ENCODE peak calls at places on chromosomes 12 and 14, in nine cellular contexts. One of them, this sample, is unnamed.

GRCh38 chr14:52365071-52365470 is 51.0 kb downstream of the PTGER2 start:
- DNase-seq in colonic mucosa: no peak
- DNase-seq in cardiac muscle cell: no peak
- DNase-seq in psoas muscle: no peak
- DNase-seq in AG10803: peak; percentile 94
- DNase-seq in foreskin fibroblast: peak; percentile 59
- DNase-seq in HFF-Myc: no peak
- DNase-seq in spleen: no peak
- DNase-seq in GM23338: no peak
- DNase-seq in this sample: no peak

GRCh38 chr12:116053479-116054195 is 223.9 kb downstream of the MED13L start:
- DNase-seq in colonic mucosa: peak; percentile 23
- DNase-seq in cardiac muscle cell: no peak
- DNase-seq in psoas muscle: peak; percentile 32
- DNase-seq in AG10803: peak; percentile 93
- DNase-seq in foreskin fibroblast: peak; percentile 83
- DNase-seq in HFF-Myc: no peak
- DNase-seq in spleen: no peak
- DNase-seq in GM23338: no peak
- DNase-seq in this sample: peak; percentile 85

GRCh38 chr12:79764641-79765040 is 73.9 kb upstream of the PAWR start:
- DNase-seq in colonic mucosa: no peak
- DNase-seq in cardiac muscle cell: no peak
- DNase-seq in psoas muscle: no peak
- DNase-seq in AG10803: peak; percentile 36
- DNase-seq in foreskin fibroblast: no peak
- DNase-seq in HFF-Myc: no peak
- DNase-seq in spleen: no peak
- DNase-seq in GM23338: no peak
- DNase-seq in this sample: no peak

GRCh38 chr12:24491968-24492367 is 456.9 kb downstream of the BCAT1 start:
- DNase-seq in colonic mucosa: no peak
- DNase-seq in cardiac muscle cell: no peak
- DNase-seq in psoas muscle: no peak
- DNase-seq in AG10803: no peak
- DNase-seq in foreskin fibroblast: no peak
- DNase-seq in HFF-Myc: no peak
- DNase-seq in spleen: no peak
- DNase-seq in GM23338: peak; percentile 20
- DNase-seq in this sample: no peak

GRCh38 chr12:105351523-105351922 is 21.0 kb downstream of the C12orf75 start:
- DNase-seq in colonic mucosa: no peak
- DNase-seq in cardiac muscle cell: no peak
- DNase-seq in psoas muscle: no peak
- DNase-seq in AG10803: no peak
- DNase-seq in foreskin fibroblast: no peak
- DNase-seq in HFF-Myc: no peak
- DNase-seq in spleen: no peak
- DNase-seq in GM23338: no peak
- DNase-seq in this sample: no peak

GRCh38 chr12:121799842-121800693 is 3.7 kb upstream of the SETD1B start:
- DNase-seq in colonic mucosa: peak; percentile 94
- DNase-seq in cardiac muscle cell: peak; percentile 79
- DNase-seq in psoas muscle: peak; percentile 97
- DNase-seq in AG10803: peak; percentile 90
- DNase-seq in foreskin fibroblast: peak; percentile 94
- DNase-seq in HFF-Myc: no peak
- DNase-seq in spleen: peak; percentile 96
- DNase-seq in GM23338: peak; percentile 83
- DNase-seq in this sample: no peak

GRCh38 chr12:54974281-54974680 is 10.3 kb downstream of the TESPA1 start:
- DNase-seq in colonic mucosa: no peak
- DNase-seq in cardiac muscle cell: no peak
- DNase-seq in psoas muscle: no peak
- DNase-seq in AG10803: no peak
- DNase-seq in foreskin fibroblast: no peak
- DNase-seq in HFF-Myc: no peak
- DNase-seq in spleen: peak; percentile 70
- DNase-seq in GM23338: peak; percentile 39
- DNase-seq in this sample: no peak

GRCh38 chr14:77024171-77024627 is 4.3 kb downstream of the IRF2BPL start:
- DNase-seq in colonic mucosa: peak; percentile 75
- DNase-seq in cardiac muscle cell: peak; percentile 85
- DNase-seq in psoas muscle: no peak
- DNase-seq in AG10803: no peak
- DNase-seq in foreskin fibroblast: no peak
- DNase-seq in HFF-Myc: no peak
- DNase-seq in spleen: no peak
- DNase-seq in GM23338: peak; percentile 99
- DNase-seq in this sample: no peak

GRCh38 chr12:115172521-115172920 is 488.5 kb upstream of the TBX3 start:
- DNase-seq in colonic mucosa: no peak
- DNase-seq in cardiac muscle cell: no peak
- DNase-seq in psoas muscle: no peak
- DNase-seq in AG10803: peak; percentile 53
- DNase-seq in foreskin fibroblast: peak; percentile 56
- DNase-seq in HFF-Myc: no peak
- DNase-seq in spleen: no peak
- DNase-seq in GM23338: no peak
- DNase-seq in this sample: no peak

GRCh38 chr12:27331299-27331926 is 1.2 kb upstream of the BMAL2 start:
- DNase-seq in colonic mucosa: no peak
- DNase-seq in cardiac muscle cell: no peak
- DNase-seq in psoas muscle: no peak
- DNase-seq in AG10803: peak; percentile 89
- DNase-seq in foreskin fibroblast: peak; percentile 90
- DNase-seq in HFF-Myc: peak; percentile 72
- DNase-seq in spleen: no peak
- DNase-seq in GM23338: no peak
- DNase-seq in this sample: peak; percentile 99
- H3K4me3 ChIP-seq in colonic mucosa: no peak overlapping the region
- H3K4me3 ChIP-seq in cardiac muscle cell: no peak overlapping the region
- H3K4me3 ChIP-seq in psoas muscle: no peak overlapping the region
- H3K4me3 ChIP-seq in AG10803: peak overlapping the region; percentile 73
- H3K4me3 ChIP-seq in foreskin fibroblast: peak overlapping the region; percentile 9
- H3K4me3 ChIP-seq in HFF-Myc: no peak overlapping the region
- H3K4me3 ChIP-seq in spleen: no peak overlapping the region
- H3K4me3 ChIP-seq in GM23338: no peak overlapping the region
- H3K4me3 ChIP-seq in this sample: no peak overlapping the region

GRCh38 chr14:102085503-102085902 is 1.3 kb downstream of the HSP90AA1 start:
- DNase-seq in colonic mucosa: peak; percentile 39
- DNase-seq in cardiac muscle cell: no peak
- DNase-seq in psoas muscle: no peak
- DNase-seq in AG10803: no peak
- DNase-seq in foreskin fibroblast: no peak
- DNase-seq in HFF-Myc: no peak
- DNase-seq in spleen: peak; percentile 56
- DNase-seq in GM23338: no peak
- DNase-seq in this sample: no peak

GRCh38 chr14:102086346-102086971 is 385 bp downstream of the HSP90AA1 start:
- DNase-seq in colonic mucosa: peak; percentile 50
- DNase-seq in cardiac muscle cell: peak; percentile 64
- DNase-seq in psoas muscle: peak; percentile 44
- DNase-seq in AG10803: peak; percentile 68
- DNase-seq in foreskin fibroblast: peak; percentile 42
- DNase-seq in HFF-Myc: no peak
- DNase-seq in spleen: no peak
- DNase-seq in GM23338: peak; percentile 62
- DNase-seq in this sample: no peak

GRCh38 chr14:102087762-102088011 is 843 bp upstream of the HSP90AA1 start:
- DNase-seq in colonic mucosa: no peak
- DNase-seq in cardiac muscle cell: no peak
- DNase-seq in psoas muscle: no peak
- DNase-seq in AG10803: no peak
- DNase-seq in foreskin fibroblast: no peak
- DNase-seq in HFF-Myc: no peak
- DNase-seq in spleen: no peak
- DNase-seq in GM23338: peak; percentile 52
- DNase-seq in this sample: no peak

GRCh38 chr14:102086972-102087761 is at the start of gene HSP90AA1:
- DNase-seq in colonic mucosa: peak; percentile 96
- DNase-seq in cardiac muscle cell: peak; percentile 96
- DNase-seq in psoas muscle: peak; percentile 95
- DNase-seq in AG10803: peak; percentile 88
- DNase-seq in foreskin fibroblast: peak; percentile 92
- DNase-seq in HFF-Myc: peak; percentile 50
- DNase-seq in spleen: peak; percentile 99
- DNase-seq in GM23338: peak; percentile 97
- DNase-seq in this sample: no peak

DNA sequence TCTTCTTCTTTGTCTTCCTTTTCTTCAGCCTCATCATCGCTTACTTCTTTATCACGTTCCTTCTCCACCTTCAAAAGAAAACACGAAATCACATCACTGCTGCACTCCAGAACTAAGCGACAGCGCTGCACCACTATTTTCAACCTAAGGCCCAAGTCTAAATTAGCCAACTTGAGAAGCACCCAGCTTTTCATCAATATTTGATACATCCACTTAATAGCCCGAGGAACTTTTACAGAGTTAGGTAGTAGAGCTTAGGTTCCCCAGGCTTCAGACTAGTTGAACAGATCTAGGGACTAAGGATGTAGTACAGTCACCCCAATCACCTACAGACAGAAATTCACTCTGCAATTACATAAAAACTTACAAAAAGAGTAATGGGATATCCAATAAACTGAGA is 1.9 kb downstream of the HSP90AA1 start:
- DNase-seq in colonic mucosa: no peak
- DNase-seq in cardiac muscle cell: no peak
- DNase-seq in psoas muscle: no peak
- DNase-seq in AG10803: no peak
- DNase-seq in foreskin fibroblast: no peak
- DNase-seq in HFF-Myc: no peak
- DNase-seq in spleen: no peak
- DNase-seq in GM23338: no peak
- DNase-seq in this sample: no peak
- H3K4me3 ChIP-seq in colonic mucosa: peak overlapping the region; percentile 67
- H3K4me3 ChIP-seq in cardiac muscle cell: peak overlapping the region; percentile 85
- H3K4me3 ChIP-seq in psoas muscle: peak overlapping the region; percentile 80
- H3K4me3 ChIP-seq in AG10803: peak overlapping the region; percentile 74
- H3K4me3 ChIP-seq in foreskin fibroblast: peak overlapping the region; percentile 69
- H3K4me3 ChIP-seq in HFF-Myc: peak overlapping the region; percentile 80
- H3K4me3 ChIP-seq in spleen: peak overlapping the region; percentile 85
- H3K4me3 ChIP-seq in GM23338: peak overlapping the region; percentile 83
- H3K4me3 ChIP-seq in this sample: peak overlapping the region; percentile 83

GRCh38 chr14:91419044-91419397 is 1.4 kb upstream of the CCDC88C start:
- DNase-seq in colonic mucosa: no peak
- DNase-seq in cardiac muscle cell: no peak
- DNase-seq in psoas muscle: no peak
- DNase-seq in AG10803: no peak
- DNase-seq in foreskin fibroblast: no peak
- DNase-seq in HFF-Myc: no peak
- DNase-seq in spleen: no peak
- DNase-seq in GM23338: no peak
- DNase-seq in this sample: no peak
- H3K4me3 ChIP-seq in colonic mucosa: peak overlapping the region; percentile 39
- H3K4me3 ChIP-seq in cardiac muscle cell: no peak overlapping the region
- H3K4me3 ChIP-seq in psoas muscle: peak overlapping the region; percentile 66
- H3K4me3 ChIP-seq in AG10803: no peak overlapping the region
- H3K4me3 ChIP-seq in foreskin fibroblast: no peak overlapping the region
- H3K4me3 ChIP-seq in HFF-Myc: no peak overlapping the region
- H3K4me3 ChIP-seq in spleen: peak overlapping the region; percentile 95
- H3K4me3 ChIP-seq in GM23338: no peak overlapping the region
- H3K4me3 ChIP-seq in this sample: no peak overlapping the region

GRCh38 chr14:91012050-91012449 is 48.4 kb downstream of the RPS6KA5 start:
- DNase-seq in colonic mucosa: no peak
- DNase-seq in cardiac muscle cell: no peak
- DNase-seq in psoas muscle: no peak
- DNase-seq in AG10803: no peak
- DNase-seq in foreskin fibroblast: no peak
- DNase-seq in HFF-Myc: no peak
- DNase-seq in spleen: no peak
- DNase-seq in GM23338: no peak
- DNase-seq in this sample: no peak
- H3K4me3 ChIP-seq in colonic mucosa: no peak overlapping the region
- H3K4me3 ChIP-seq in cardiac muscle cell: no peak overlapping the region
- H3K4me3 ChIP-seq in psoas muscle: peak overlapping the region; percentile 7
- H3K4me3 ChIP-seq in AG10803: no peak overlapping the region
- H3K4me3 ChIP-seq in foreskin fibroblast: no peak overlapping the region
- H3K4me3 ChIP-seq in HFF-Myc: no peak overlapping the region
- H3K4me3 ChIP-seq in spleen: no peak overlapping the region
- H3K4me3 ChIP-seq in GM23338: no peak overlapping the region
- H3K4me3 ChIP-seq in this sample: no peak overlapping the region

DNA sequence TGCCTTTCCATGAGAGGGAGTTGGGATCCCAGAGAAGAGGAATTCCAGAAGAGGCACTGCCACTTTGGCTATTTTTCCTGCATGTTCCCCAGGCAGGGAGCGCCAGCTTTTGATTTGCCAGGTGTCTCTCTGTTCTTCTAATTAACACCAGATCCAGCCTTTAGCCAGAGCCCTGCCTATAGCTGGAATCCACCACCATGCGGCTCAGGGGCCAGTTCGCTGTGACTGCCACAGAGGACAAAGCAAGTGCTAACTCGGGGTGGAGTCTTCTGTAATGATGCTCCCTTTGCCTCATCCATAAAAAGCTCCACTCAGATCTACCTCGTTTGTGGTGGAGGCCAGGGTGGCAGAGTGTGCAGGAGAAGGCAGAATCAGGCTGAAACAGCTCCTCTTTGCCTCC is 17.9 kb upstream of the CTDSP2 start:
- DNase-seq in colonic mucosa: peak; percentile 25
- DNase-seq in cardiac muscle cell: no peak
- DNase-seq in psoas muscle: peak; percentile 35
- DNase-seq in AG10803: peak; percentile 75
- DNase-seq in foreskin fibroblast: peak; percentile 46
- DNase-seq in HFF-Myc: no peak
- DNase-seq in spleen: no peak
- DNase-seq in GM23338: peak; percentile 66
- DNase-seq in this sample: no peak
- H3K4me3 ChIP-seq in colonic mucosa: no peak overlapping the region
- H3K4me3 ChIP-seq in cardiac muscle cell: no peak overlapping the region
- H3K4me3 ChIP-seq in psoas muscle: peak overlapping the region; percentile 75
- H3K4me3 ChIP-seq in AG10803: peak overlapping the region; percentile 58
- H3K4me3 ChIP-seq in foreskin fibroblast: peak overlapping the region; percentile 55
- H3K4me3 ChIP-seq in HFF-Myc: peak overlapping the region; percentile 40
- H3K4me3 ChIP-seq in spleen: no peak overlapping the region
- H3K4me3 ChIP-seq in GM23338: peak overlapping the region; percentile 68
- H3K4me3 ChIP-seq in this sample: no peak overlapping the region

DNA sequence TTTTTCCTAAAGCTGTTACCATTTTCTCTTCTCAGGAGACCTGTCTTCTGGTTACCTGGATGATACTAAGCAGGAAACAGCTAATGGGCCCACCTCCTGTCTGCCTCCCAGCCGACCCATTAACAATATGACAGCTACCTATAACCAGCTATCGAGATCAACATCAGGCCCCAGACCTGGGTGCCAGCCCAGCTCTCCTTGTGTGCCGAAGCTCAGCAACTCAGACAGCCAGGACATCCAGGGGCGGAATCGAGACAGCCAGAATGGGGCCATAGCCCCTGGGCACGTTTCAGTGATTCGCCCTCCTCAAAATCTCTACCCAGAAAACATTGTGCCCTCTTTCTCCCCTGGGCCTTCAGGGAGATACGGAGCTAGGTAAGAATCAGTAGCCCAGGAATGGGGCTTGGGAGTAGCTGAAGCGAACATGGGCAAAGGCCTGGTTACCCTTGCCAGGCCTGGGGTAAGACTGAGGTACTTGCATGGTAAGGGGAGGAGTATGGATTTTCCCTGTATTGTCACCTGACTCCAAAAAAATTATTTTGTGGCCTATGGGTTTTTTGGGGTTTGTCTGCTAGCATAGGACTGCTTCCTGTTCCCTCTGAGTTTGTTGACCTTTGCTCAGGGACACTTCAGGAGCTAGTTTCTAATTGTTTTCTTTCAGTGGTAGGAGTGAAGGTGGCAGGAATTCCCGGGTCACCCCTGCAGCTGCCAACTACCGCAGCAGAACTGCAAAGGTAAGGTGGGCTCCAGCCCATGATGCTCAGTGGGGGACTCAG is 26.6 kb downstream of the TRAFD1 start:
- DNase-seq in colonic mucosa: no peak
- DNase-seq in cardiac muscle cell: no peak
- DNase-seq in psoas muscle: no peak
- DNase-seq in AG10803: no peak
- DNase-seq in foreskin fibroblast: no peak
- DNase-seq in HFF-Myc: no peak
- DNase-seq in spleen: no peak
- DNase-seq in GM23338: no peak
- DNase-seq in this sample: no peak
- H3K4me3 ChIP-seq in colonic mucosa: no peak overlapping the region
- H3K4me3 ChIP-seq in cardiac muscle cell: no peak overlapping the region
- H3K4me3 ChIP-seq in psoas muscle: no peak overlapping the region
- H3K4me3 ChIP-seq in AG10803: no peak overlapping the region
- H3K4me3 ChIP-seq in foreskin fibroblast: no peak overlapping the region
- H3K4me3 ChIP-seq in HFF-Myc: no peak overlapping the region
- H3K4me3 ChIP-seq in spleen: no peak overlapping the region
- H3K4me3 ChIP-seq in GM23338: no peak overlapping the region
- H3K4me3 ChIP-seq in this sample: no peak overlapping the region

This sample was measured in epithelial cell of proximal tubule.